ENCODE peak calls at places on chromosomes 11 and 22, in four cellular contexts. H is C1 segment of cervical spinal cord, V is left ventricle myocardium superior, Q is neuronal stem cell. L is an unnamed sample.

GRCh38 chr22:23775779-23776375 is 3.2 kb downstream of the MMP11 start:
- DNase-seq in H (no peak), V (no peak), Q (no peak), L (no peak)

GRCh38 chr11:68315581-68315920 is 3.2 kb downstream of the LRP5 start:
- DNase-seq in V (no peak), H (no peak), Q (no peak), L (no peak)

GRCh38 chr11:84720706-84721402 is 906.3 kb downstream of the DLG2 start:
- DNase-seq in H (peak), Q (peak), V (peak), L (peak)

GRCh38 chr11:118660646-118661424 is 18.6 kb downstream of the TREH start:
- DNase-seq in Q (no peak), H (no peak), V (no peak), L (no peak)

GRCh38 chr11:46216765-46217089 is 60.7 kb upstream of the CREB3L1 start:
- DNase-seq in Q (no peak), V (no peak), H (no peak), L (no peak)

GRCh38 chr22:45310331-45311032 is 748 bp downstream of the FAM118A start:
- DNase-seq in Q (no peak), V (peak), H (no peak), L (no peak)

GRCh38 chr22:43580351-43580750 is 168.5 kb downstream of the MPPED1 start:
- DNase-seq in V (no peak), H (no peak), Q (no peak), L (no peak)

GRCh38 chr11:119371778-119372182 is 9.7 kb downstream of the USP2 start:
- DNase-seq in Q (no peak), V (peak), H (peak), L (no peak)

GRCh38 chr22:30649430-30650007 is 13.9 kb downstream of the SLC35E4 start:
- DNase-seq in H (no peak), Q (no peak), V (no peak), L (no peak)

GRCh38 chr11:73239571-73240189 is 21.6 kb downstream of the P2RY2 start:
- DNase-seq in H (no peak), Q (no peak), V (no peak), L (no peak)

GRCh38 chr11:12110714-12111481 is 508 bp downstream of the MICAL2 start:
- DNase-seq in H (no peak), Q (peak), V (peak), L (no peak)

GRCh38 chr22:44743247-44743646 is 9.1 kb upstream of the ARHGAP8 start:
- DNase-seq in H (no peak), Q (no peak), V (no peak), L (no peak)

GRCh38 chr22:39381009-39381755 is 18.4 kb upstream of the TAB1 start:
- DNase-seq in Q (no peak), H (no peak), V (no peak), L (no peak)

L was measured in substantia nigra.